ENCODE peak calls at places on chromosomes 3 and 15, in four cellular contexts. X is GM23248, C is WERI-Rb-1, A is neuronal stem cell. G is an unnamed sample. For H3K36me3, the result is how much of the 10 kb centered on the place peaks cover.

GRCh38 chr3:123584284-123584987 is 417 bp downstream of the HACD2 start:
- DNase-seq in A (no peak), C (no peak), X (peak), G (peak)

GRCh38 chr15:70479056-70479455 is 284.3 kb downstream of the UACA start:
- DNase-seq in X (no peak), C (no peak), A (no peak), G (no peak)

GRCh38 chr3:65033577-65033976 is 345.8 kb upstream of the ADAMTS9 start:
- DNase-seq in X (peak), A (no peak), C (no peak), G (no peak)

GRCh38 chr15:65209701-65210643 is 1.3 kb downstream of the CILP start:
- DNase-seq in A (no peak), C (no peak), X (peak), G (no peak)

GRCh38 chr3:147406255-147407023 is at the start of gene ZIC4:
- DNase-seq in C (no peak), A (no peak), X (no peak), G (peak)

GRCh38 chr15:28961391-28961790 is 75.6 kb downstream of the APBA2 start:
- DNase-seq in X (no peak), C (no peak), A (no peak), G (no peak)

GRCh38 chr3:182139627-182140357 is 428.1 kb downstream of the SOX2 start:
- DNase-seq in X (no peak), A (no peak), C (no peak), G (no peak)

GRCh38 chr15:79045041-79045440 is 45.5 kb downstream of the RASGRF1 start:
- DNase-seq in C (no peak), X (no peak), A (no peak), G (no peak)

GRCh38 chr3:64354956-64355355 is 129.7 kb upstream of the PRICKLE2 start:
- DNase-seq in A (no peak), X (no peak), C (no peak), G (no peak)

GRCh38 chr3:117404756-117405155 is 695.2 kb downstream of the TUSC7 start:
- DNase-seq in A (no peak), X (no peak), C (no peak), G (no peak)

GRCh38 chr3:172305552-172305951 is 142.7 kb downstream of the GHSR start:
- DNase-seq in A (no peak), X (peak), C (no peak), G (peak)

GRCh38 chr3:191985691-191986090 is 524.7 kb downstream of the PYDC2 start:
- DNase-seq in A (no peak), X (no peak), C (no peak), G (no peak)

GRCh38 chr3:136979684-136980083 is 21.9 kb downstream of the IL20RB start:
- DNase-seq in A (no peak), X (peak), C (no peak), G (no peak)

GRCh38 chr3:128323206-128324081 is 143.2 kb downstream of the DNAJB8 start:
- DNase-seq in A (no peak), C (no peak), X (no peak), G (peak)

GRCh38 chr3:188946837-188947236 is 224.9 kb upstream of the TPRG1 start:
- DNase-seq in A (no peak), C (no peak), X (peak), G (no peak)

GRCh38 chr3:188947983-188948657 is 223.7 kb upstream of the TPRG1 start:
- DNase-seq in A (peak), X (peak), C (peak), G (peak)

GRCh38 chr3:188947401-188947982 is 224.3 kb upstream of the TPRG1 start:
- DNase-seq in C (peak), A (peak), X (peak), G (peak)

GRCh38 chr3:188944108-188944507 is 227.7 kb upstream of the TPRG1 start:
- DNase-seq in X (peak), C (no peak), A (no peak), G (no peak)

GRCh38 chr3:188946351-188946750 is 225.4 kb upstream of the TPRG1 start:
- DNase-seq in X (no peak), A (no peak), C (no peak), G (no peak)
- H3K4me3 ChIP-seq in X (no peak), A (no peak), C (no peak), G (no peak)

DNA sequence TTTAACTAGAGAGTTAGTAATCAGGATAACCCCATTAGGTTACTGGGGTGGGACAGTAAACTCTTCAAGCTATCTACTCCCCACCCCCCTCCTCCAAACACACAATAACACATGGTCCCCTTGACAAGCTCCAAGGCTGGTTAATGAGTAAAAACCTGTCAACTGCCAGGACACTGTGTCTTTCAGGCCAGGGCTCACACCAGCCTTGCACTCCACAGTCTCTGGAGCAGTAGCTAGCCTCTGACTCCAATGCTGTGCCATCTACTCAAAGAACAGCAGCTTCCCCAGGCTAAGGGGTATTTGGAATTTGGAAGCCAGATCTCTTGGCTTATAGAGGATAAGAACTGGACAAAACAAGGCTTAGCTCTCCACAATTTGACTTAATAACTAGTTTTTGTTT is 115.8 kb downstream of the LRIG1 start:
- DNase-seq in X (no peak), A (no peak), C (no peak), G (no peak)
- H3K36me3 ChIP-seq in X (under half), A (half or more), C (half or more), G (under half)

DNA sequence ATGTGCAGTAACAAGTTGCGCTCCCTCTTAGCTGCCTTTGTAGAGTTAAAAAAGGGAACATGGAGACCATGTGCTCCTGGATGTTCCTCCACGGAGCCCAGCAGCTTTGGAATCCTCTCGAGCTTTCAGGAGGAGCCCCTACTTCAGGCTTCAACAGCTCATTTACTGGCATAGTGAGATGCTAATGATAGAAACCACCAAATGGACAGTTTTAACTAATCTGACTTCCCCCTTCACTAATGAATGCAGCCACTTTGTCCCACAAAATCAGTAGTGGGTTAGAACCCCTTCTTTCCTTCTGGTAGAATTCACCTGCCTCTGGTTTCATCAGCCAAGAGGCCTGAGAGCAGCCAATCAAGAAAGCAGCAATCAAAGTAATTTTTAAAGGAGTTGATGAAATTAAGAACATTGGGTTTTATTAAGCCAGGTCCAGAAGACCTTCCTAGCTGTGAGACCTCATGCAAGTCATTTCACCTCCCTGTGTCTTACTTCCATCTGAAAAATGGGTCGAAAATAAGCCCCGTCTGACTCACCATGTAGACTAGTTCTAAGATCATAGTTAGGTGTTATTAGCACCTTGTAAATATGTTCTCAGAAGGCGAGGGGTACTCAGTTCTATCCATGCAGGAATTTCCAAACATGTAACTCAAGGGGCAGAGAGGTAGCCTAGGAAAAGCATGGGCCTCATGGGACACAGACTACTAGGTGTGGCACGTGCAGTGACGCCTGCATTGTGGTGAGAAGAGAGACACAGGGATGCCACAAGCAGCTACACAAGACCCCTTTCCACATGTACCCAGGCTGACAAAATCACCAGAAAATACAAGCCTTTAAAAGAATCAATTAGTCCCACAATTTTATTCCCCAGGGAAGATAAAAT is 179.7 kb upstream of the LPP start:
- DNase-seq in A (no peak), X (no peak), C (no peak), G (no peak)
- H3K4me3 ChIP-seq in A (no peak), X (no peak), C (no peak), G (no peak)

DNA sequence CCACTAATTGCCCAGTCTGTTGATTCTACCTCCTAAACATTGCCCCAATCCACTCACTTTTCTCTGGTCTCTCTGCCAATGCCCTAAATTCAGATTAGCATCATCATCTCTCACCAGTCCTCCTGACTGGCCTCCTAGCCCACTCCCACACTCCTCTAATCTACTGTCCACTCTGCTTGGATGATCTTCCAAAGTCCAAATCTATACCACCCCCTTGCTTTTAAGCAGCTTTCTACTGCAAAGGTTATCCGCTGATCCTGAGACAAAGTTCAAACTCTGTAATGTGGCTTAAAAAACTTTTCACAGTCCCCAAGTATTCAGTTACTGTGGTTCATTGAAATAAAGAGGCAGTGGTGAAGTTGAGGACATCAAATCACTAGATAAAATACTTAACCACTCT is 37.6 kb downstream of the SNX4 start:
- DNase-seq in A (no peak), C (no peak), X (no peak), G (no peak)
- H3K36me3 ChIP-seq in A (under half), C (under half), X (under half), G (half or more)

GRCh38 chr3:157087398-157088132 is 72.4 kb downstream of the CCNL1 start:
- DNase-seq in C (no peak), X (peak), A (no peak), G (no peak)
- H3K4me3 ChIP-seq in C (peak), X (peak), A (no peak), G (peak)

GRCh38 chr3:196049567-196050122 is 32.2 kb downstream of the TFRC start:
- DNase-seq in C (no peak), X (no peak), A (no peak), G (no peak)

GRCh38 chr3:196050597-196050996 is 31.3 kb downstream of the TFRC start:
- DNase-seq in A (no peak), X (no peak), C (no peak), G (no peak)

GRCh38 chr3:196053487-196053886 is 28.4 kb downstream of the TFRC start:
- DNase-seq in X (no peak), A (no peak), C (no peak), G (no peak)

GRCh38 chr3:196048922-196049566 is 32.8 kb downstream of the TFRC start:
- DNase-seq in A (no peak), X (no peak), C (no peak), G (no peak)

DNA sequence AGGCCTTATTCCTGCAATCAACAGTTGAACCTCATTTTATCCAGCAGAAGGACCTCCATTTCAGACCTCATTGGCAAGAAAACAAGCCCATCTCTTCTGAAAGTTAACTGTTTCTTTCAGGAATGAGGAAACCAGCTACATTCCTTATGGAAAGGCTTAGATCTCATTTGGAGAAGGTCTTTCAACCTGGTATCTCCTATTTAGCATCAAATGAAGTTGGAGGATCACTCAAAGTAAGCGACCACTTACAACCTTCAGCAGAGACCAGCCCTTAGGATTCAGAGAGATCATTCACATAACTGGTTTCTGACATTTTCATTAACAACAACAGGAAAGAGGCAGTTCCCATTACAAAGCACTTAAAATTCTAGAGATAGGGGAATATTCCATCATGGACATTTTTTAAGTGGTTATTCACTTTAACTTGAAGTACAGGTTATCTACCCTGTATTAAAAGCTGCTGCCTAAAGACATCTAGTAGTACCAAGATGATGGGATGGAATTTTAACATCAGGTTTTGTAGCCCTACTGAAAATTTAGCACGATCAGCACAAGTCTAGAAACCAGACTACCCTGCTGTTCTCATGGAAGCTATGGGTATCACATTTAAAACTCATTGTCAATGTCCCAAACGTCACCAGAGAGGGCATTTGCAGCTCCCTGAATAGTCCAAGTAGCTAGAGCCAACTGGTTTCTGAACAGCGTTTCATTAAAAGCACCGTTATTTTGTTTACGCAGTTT is 30.4 kb downstream of the TFRC start:
- DNase-seq in C (no peak), A (no peak), X (no peak), G (no peak)
- H3K36me3 ChIP-seq in C (under half), A (under half), X (half or more), G (half or more)

GRCh38 chr3:51963951-51964451 is 3.3 kb downstream of the PCBP4 start:
- DNase-seq in C (peak), A (no peak), X (no peak), G (no peak)

GRCh38 chr3:51964521-51964920 is 2.7 kb downstream of the PCBP4 start:
- DNase-seq in X (no peak), C (no peak), A (no peak), G (no peak)

GRCh38 chr3:51961607-51962569 is 5.4 kb downstream of the PCBP4 start:
- DNase-seq in A (no peak), X (no peak), C (peak), G (no peak)

GRCh38 chr3:51961011-51961410 is 5.8 kb downstream of the GPR62 start:
- DNase-seq in C (no peak), A (no peak), X (no peak), G (no peak)

GRCh38 chr3:51962854-51963530 is 4.3 kb downstream of the PCBP4 start:
- DNase-seq in A (no peak), X (no peak), C (peak), G (no peak)
- H3K4me3 ChIP-seq in A (no peak), X (no peak), C (peak), G (no peak)

GRCh38 chr3:184177331-184177731 is 2.7 kb downstream of the AP2M1 start:
- DNase-seq in A (peak), C (peak), X (peak), G (no peak)
- H3K36me3 ChIP-seq in A (under half), C (half or more), X (under half), G (half or more)

GRCh38 chr3:57228734-57229505 is 1.4 kb downstream of the APPL1 start:
- DNase-seq in X (peak), C (no peak), A (no peak), G (peak)

GRCh38 chr3:57227930-57228733 is 603 bp downstream of the APPL1 start:
- DNase-seq in A (peak), C (peak), X (peak), G (peak)

GRCh38 chr3:57224856-57225255 is 2.7 kb upstream of the APPL1 start:
- DNase-seq in C (no peak), A (no peak), X (peak), G (no peak)

GRCh38 chr3:57227204-57227929 is at the start of gene APPL1:
- DNase-seq in C (peak), X (peak), A (peak), G (peak)

DNA sequence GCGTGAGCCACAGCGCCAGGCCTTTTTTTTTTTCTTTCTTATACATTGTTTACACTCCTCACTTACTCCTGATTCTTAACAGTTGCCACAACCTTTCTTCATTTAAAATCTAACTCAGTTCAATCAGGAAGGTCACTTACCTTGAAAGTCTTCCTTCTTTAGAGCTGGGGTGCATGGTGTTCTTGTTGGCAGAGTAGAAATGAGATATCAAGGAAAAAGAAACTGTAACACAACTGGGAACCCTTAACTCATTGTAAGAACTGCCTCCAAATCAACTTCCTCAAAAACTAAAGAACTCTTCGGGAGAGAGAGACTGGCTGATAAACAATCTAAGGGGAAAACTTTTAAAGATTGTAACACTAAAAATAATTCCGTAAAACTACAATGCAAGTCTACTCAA is 1.4 kb upstream of the APPL1 start:
- DNase-seq in A (no peak), C (no peak), X (no peak), G (no peak)
- H3K4me3 ChIP-seq in A (no peak), C (no peak), X (no peak), G (no peak)

GRCh38 chr3:142077155-142077858 is 72.0 kb downstream of the TFDP2 start:
- DNase-seq in X (no peak), C (no peak), A (no peak), G (no peak)
- H3K36me3 ChIP-seq in X (under half), C (under half), A (under half), G (under half)

G was measured in MG63.